ENCODE peak calls at places on chromosomes 16 and 17, in seven cellular contexts. K, A, Q, Y, V, E and R are unnamed samples. For H3K4me1, the result is how much of the 10 kb centered on the place peaks cover.

GRCh38 chr16:19179890-19180490 is 11.9 kb downstream of the SYT17 start:
- DNase-seq in E (no peak), A (no peak), Q (peak), Y (peak), V (peak), K (peak), R (no peak)

GRCh38 chr16:88060524-88061219 is 109.4 kb downstream of the BANP start:
- DNase-seq in V (no peak), A (no peak), K (no peak), Q (no peak), Y (no peak), E (no peak), R (no peak)

GRCh38 chr17:31608659-31609254 is 217.3 kb downstream of the RAB11FIP4 start:
- DNase-seq in V (no peak), K (no peak), A (no peak), Q (no peak), E (no peak), Y (no peak), R (no peak)

GRCh38 chr17:80991645-80992076 is at the start of gene CHMP6:
- DNase-seq in E (no peak), Q (peak), K (peak), A (peak), Y (peak), V (peak), R (no peak)

GRCh38 chr17:80284631-80285030 is 24.0 kb downstream of the RNF213 start:
- DNase-seq in Q (no peak), K (no peak), Y (no peak), E (no peak), V (no peak), A (no peak), R (no peak)

GRCh38 chr16:81263470-81264200 is 25.1 kb downstream of the BCO1 start:
- DNase-seq in Q (no peak), V (no peak), A (no peak), E (no peak), Y (no peak), K (no peak), R (no peak)

GRCh38 chr16:363110-364090 is 6.9 kb downstream of the MRPL28 start:
- DNase-seq in E (no peak), Q (no peak), Y (no peak), V (no peak), A (no peak), K (no peak), R (no peak)

GRCh38 chr16:57475711-57476339 is 10.5 kb downstream of the DOK4 start:
- DNase-seq in Y (no peak), E (no peak), A (peak), K (no peak), V (no peak), Q (no peak), R (peak)

GRCh38 chr17:27552467-27552779 is 78.6 kb upstream of the LGALS9 start:
- DNase-seq in E (no peak), V (peak), Q (peak), K (no peak), Y (no peak), A (no peak), R (no peak)

GRCh38 chr17:4900231-4901107 is 1.1 kb downstream of the C17orf107 start:
- DNase-seq in Y (no peak), A (peak), K (no peak), Q (peak), E (no peak), V (no peak), R (no peak)

GRCh38 chr16:82082097-82082496 is 47.0 kb downstream of the HSD17B2 start:
- DNase-seq in Q (no peak), K (no peak), E (no peak), V (no peak), Y (no peak), A (no peak), R (no peak)

GRCh38 chr17:39636927-39637736 is at the start of gene STARD3:
- DNase-seq in K (peak), A (peak), E (peak), Y (peak), V (peak), Q (peak), R (no peak)

GRCh38 chr16:86510465-86511261 is at the start of gene FOXF1:
- DNase-seq in V (no peak), A (no peak), E (no peak), Y (no peak), Q (no peak), K (peak), R (no peak)
- H3K27ac ChIP-seq in V (no peak), A (no peak), E (peak), Y (peak), Q (peak), K (peak), R (no peak)

GRCh38 chr17:70208080-70208794 is 38.9 kb downstream of the KCNJ2 start:
- DNase-seq in V (no peak), E (no peak), Q (no peak), A (no peak), Y (no peak), K (no peak), R (no peak)
- H3K4me3 ChIP-seq in V (no peak), E (no peak), Q (no peak), A (no peak), Y (no peak), K (no peak), R (no peak)

DNA sequence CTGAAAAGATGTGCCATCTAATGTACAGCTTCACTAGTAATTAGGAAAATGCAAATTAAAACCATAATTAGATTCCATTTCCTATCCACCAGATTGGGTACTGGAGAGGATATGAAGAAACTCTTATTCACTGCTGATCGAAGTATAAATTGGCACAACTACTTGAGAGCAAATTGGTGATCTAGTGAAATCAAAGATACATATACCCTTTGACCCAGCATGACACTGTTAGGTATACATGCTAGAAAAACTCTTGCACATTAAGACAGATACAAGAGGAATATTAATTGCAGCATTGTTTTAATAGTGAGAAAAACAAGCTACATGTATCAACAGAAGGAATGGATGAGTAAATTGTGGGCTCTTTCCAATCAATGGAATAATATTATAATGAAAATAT is 48.8 kb downstream of the BRIP1 start:
- DNase-seq in E (no peak), Q (no peak), K (no peak), Y (no peak), V (no peak), A (no peak), R (no peak)
- H3K4me1 ChIP-seq in E (under half), Q (under half), K (under half), Y (under half), V (under half), A (under half), R (under half)

GRCh38 chr17:78148286-78149016 is 2.3 kb downstream of the C17orf99 start:
- DNase-seq in A (no peak), K (no peak), V (no peak), E (no peak), Y (no peak), Q (no peak), R (no peak)

GRCh38 chr17:78146881-78147280 is 696 bp downstream of the C17orf99 start:
- DNase-seq in Q (no peak), Y (no peak), E (no peak), A (no peak), V (no peak), K (no peak), R (no peak)

GRCh38 chr17:78147315-78147998 is 1.3 kb downstream of the C17orf99 start:
- DNase-seq in K (no peak), Q (no peak), A (no peak), V (no peak), E (no peak), Y (no peak), R (no peak)

GRCh38 chr17:78144736-78145641 is 1.2 kb upstream of the C17orf99 start:
- DNase-seq in Y (no peak), A (no peak), K (peak), E (no peak), Q (no peak), V (peak), R (no peak)

GRCh38 chr17:78146471-78146869 is 285 bp downstream of the C17orf99 start:
- DNase-seq in A (no peak), E (no peak), V (no peak), Q (no peak), K (no peak), Y (no peak), R (no peak)
- H3K27ac ChIP-seq in A (no peak), E (no peak), V (no peak), Q (no peak), K (no peak), Y (no peak), R (no peak)

GRCh38 chr17:19461681-19462080 is 50.6 kb downstream of the RNF112 start:
- DNase-seq in Q (no peak), A (no peak), V (no peak), Y (no peak), K (no peak), E (no peak), R (no peak)

GRCh38 chr17:19464033-19465026 is 53.3 kb downstream of the RNF112 start:
- DNase-seq in Q (no peak), E (no peak), K (no peak), Y (no peak), V (no peak), A (no peak), R (no peak)

GRCh38 chr17:19457830-19458271 is 46.8 kb downstream of the RNF112 start:
- DNase-seq in K (no peak), Q (no peak), V (no peak), Y (no peak), E (no peak), A (no peak), R (no peak)

GRCh38 chr17:19461139-19461538 is 50.1 kb downstream of the RNF112 start:
- DNase-seq in A (no peak), Q (peak), V (no peak), K (no peak), Y (no peak), E (no peak), R (no peak)

GRCh38 chr17:19460695-19461094 is 49.7 kb downstream of the RNF112 start:
- DNase-seq in V (no peak), Y (no peak), Q (no peak), E (no peak), K (no peak), A (no peak), R (no peak)
- H3K4me3 ChIP-seq in V (no peak), Y (no peak), Q (no peak), E (no peak), K (no peak), A (no peak), R (no peak)